ENCODE peak calls at places on chromosomes 1 and 21, in ten cellular contexts. M, W, G, X, U, Q, T, I, E and J are unnamed samples.

GRCh38 chr1:174274884-174275283 is 115.6 kb downstream of the RABGAP1L start:
- DNase-seq in M (no peak), W (no peak), G (no peak), X (no peak), U (no peak), Q (no peak), T (no peak), I (no peak), E (no peak), J (no peak)

GRCh38 chr1:240499012-240499411 is 112.9 kb downstream of the GREM2 start:
- DNase-seq in M (no peak), W (no peak), G (no peak), X (no peak), U (no peak), Q (no peak), T (peak), I (no peak), E (no peak), J (peak)

GRCh38 chr1:154578058-154578418 is 10.5 kb downstream of the CHRNB2 start:
- DNase-seq in M (peak), W (no peak), G (no peak), X (peak), U (no peak), Q (no peak), T (no peak), I (no peak), E (no peak), J (no peak)

GRCh38 chr1:162271972-162272371 is 104.7 kb downstream of the SPATA46 start:
- DNase-seq in M (no peak), W (no peak), G (no peak), X (no peak), U (no peak), Q (no peak), T (no peak), I (no peak), E (no peak), J (no peak)

GRCh38 chr1:45508295-45509151 is 8.4 kb downstream of the MMACHC start:
- DNase-seq in M (no peak), W (no peak), G (no peak), X (peak), U (no peak), Q (no peak), T (no peak), I (no peak), E (no peak), J (no peak)

GRCh38 chr1:197557302-197557701 is 218.0 kb downstream of the DENND1B start:
- DNase-seq in M (no peak), W (no peak), G (no peak), X (no peak), U (no peak), Q (no peak), T (peak), I (no peak), E (no peak), J (no peak)

GRCh38 chr1:50333595-50333974 is 89.7 kb downstream of the DMRTA2 start:
- DNase-seq in M (peak), W (no peak), G (peak), X (peak), U (peak), Q (peak), T (no peak), I (peak), E (no peak), J (peak)

GRCh38 chr21:38628426-38628825 is 130.1 kb upstream of the ERG start:
- DNase-seq in M (no peak), W (no peak), G (no peak), X (no peak), U (no peak), Q (no peak), T (no peak), I (peak), E (no peak), J (no peak)

GRCh38 chr1:172978595-172978994 is 72.1 kb downstream of the TNFSF18 start:
- DNase-seq in M (no peak), W (no peak), G (no peak), X (no peak), U (no peak), Q (no peak), T (no peak), I (no peak), E (no peak), J (no peak)

GRCh38 chr1:6239950-6240768 is 3.8 kb upstream of the HES3 start:
- DNase-seq in M (no peak), W (no peak), G (peak), X (peak), U (no peak), Q (no peak), T (peak), I (peak), E (no peak), J (no peak)

GRCh38 chr1:165650981-165651625 is 20.1 kb downstream of the MGST3 start:
- DNase-seq in M (no peak), W (no peak), G (no peak), X (no peak), U (no peak), Q (no peak), T (no peak), I (no peak), E (no peak), J (no peak)

GRCh38 chr1:179750630-179751029 is 7.5 kb downstream of the FAM163A start:
- DNase-seq in M (no peak), W (no peak), G (no peak), X (no peak), U (no peak), Q (no peak), T (no peak), I (no peak), E (no peak), J (no peak)

GRCh38 chr1:24932284-24932683 is 2.2 kb upstream of the RUNX3 start:
- DNase-seq in M (no peak), W (no peak), G (peak), X (peak), U (peak), Q (peak), T (no peak), I (no peak), E (peak), J (peak)

GRCh38 chr1:48560577-48560976 is 88.6 kb upstream of the SPATA6 start:
- DNase-seq in M (no peak), W (no peak), G (no peak), X (no peak), U (no peak), Q (no peak), T (no peak), I (peak), E (no peak), J (no peak)

GRCh38 chr1:41751804-41752513 is 166.8 kb downstream of the HIVEP3 start:
- DNase-seq in M (no peak), W (no peak), G (no peak), X (no peak), U (no peak), Q (no peak), T (peak), I (no peak), E (no peak), J (peak)

GRCh38 chr1:184082541-184082940 is 31.0 kb downstream of the TSEN15 start:
- DNase-seq in M (no peak), W (no peak), G (no peak), X (no peak), U (no peak), Q (no peak), T (no peak), I (no peak), E (no peak), J (no peak)

GRCh38 chr1:33170351-33171274 is 11.2 kb downstream of the TRIM62 start:
- DNase-seq in M (no peak), W (peak), G (no peak), X (no peak), U (no peak), Q (no peak), T (no peak), I (no peak), E (no peak), J (no peak)

GRCh38 chr1:24928631-24929090 is 1.4 kb downstream of the RUNX3 start:
- DNase-seq in M (no peak), W (no peak), G (peak), X (peak), U (no peak), Q (no peak), T (no peak), I (no peak), E (no peak), J (no peak)

GRCh38 chr21:36479415-36480402 is at the start of gene CLDN14:
- DNase-seq in M (no peak), W (no peak), G (no peak), X (no peak), U (peak), Q (no peak), T (no peak), I (peak), E (no peak), J (no peak)

GRCh38 chr1:64401285-64401684 is 68.6 kb upstream of the CACHD1 start:
- DNase-seq in M (no peak), W (no peak), G (no peak), X (no peak), U (no peak), Q (no peak), T (no peak), I (no peak), E (no peak), J (no peak)

GRCh38 chr1:184036517-184036949 is 995 bp downstream of the COLGALT2 start:
- DNase-seq in M (no peak), W (no peak), G (peak), X (peak), U (peak), Q (peak), T (no peak), I (peak), E (no peak), J (no peak)

GRCh38 chr1:88302843-88303486 is 381.1 kb upstream of the PKN2 start:
- DNase-seq in M (peak), W (peak), G (peak), X (peak), U (peak), Q (no peak), T (peak), I (no peak), E (no peak), J (no peak)